ENCODE peak calls at places on chromosomes 6 and 20, in seven cellular contexts. One of them, this sample, is unnamed.
A peak's percentile ranks its signal among the peaks of the same experiment; 100 is the strongest.

GRCh38 chr6:79864001-79864400 is 83.4 kb downstream of the ELOVL4 start:
- DNase-seq in mammary epithelial cell: no peak
- DNase-seq in GM23248: no peak
- DNase-seq in GM23338: no peak
- DNase-seq in CD8-positive, alpha-beta memory T cell: no peak
- DNase-seq in tibial nerve: no peak
- DNase-seq in endodermal cell: no peak
- DNase-seq in this sample: no peak

GRCh38 chr6:1641391-1641790 is 31.7 kb downstream of the FOXC1 start:
- DNase-seq in endodermal cell: peak; percentile 79
- DNase-seq in GM23338: no peak
- DNase-seq in CD8-positive, alpha-beta memory T cell: no peak
- DNase-seq in GM23248: no peak
- DNase-seq in mammary epithelial cell: peak; percentile 81
- DNase-seq in tibial nerve: no peak
- DNase-seq in this sample: no peak

GRCh38 chr6:138486249-138487121 is 12.8 kb downstream of the NHSL1 start:
- DNase-seq in GM23338: peak; percentile 33
- DNase-seq in endodermal cell: peak; percentile 65
- DNase-seq in tibial nerve: no peak
- DNase-seq in GM23248: no peak
- DNase-seq in mammary epithelial cell: peak; percentile 79
- DNase-seq in CD8-positive, alpha-beta memory T cell: no peak
- DNase-seq in this sample: no peak

GRCh38 chr20:63699466-63700198 is 3.2 kb downstream of the TNFRSF6B start:
- DNase-seq in endodermal cell: peak; percentile 50
- DNase-seq in GM23248: no peak
- DNase-seq in GM23338: no peak
- DNase-seq in CD8-positive, alpha-beta memory T cell: no peak
- DNase-seq in mammary epithelial cell: no peak
- DNase-seq in tibial nerve: no peak
- DNase-seq in this sample: no peak

GRCh38 chr6:170286246-170286933 is 4.5 kb downstream of the DLL1 start:
- DNase-seq in CD8-positive, alpha-beta memory T cell: no peak
- DNase-seq in GM23338: no peak
- DNase-seq in mammary epithelial cell: no peak
- DNase-seq in tibial nerve: no peak
- DNase-seq in endodermal cell: peak; percentile 72
- DNase-seq in GM23248: no peak
- DNase-seq in this sample: no peak

GRCh38 chr6:71544028-71544427 is 255.4 kb downstream of the OGFRL1 start:
- DNase-seq in tibial nerve: no peak
- DNase-seq in endodermal cell: no peak
- DNase-seq in GM23338: peak; percentile 54
- DNase-seq in GM23248: peak; percentile 47
- DNase-seq in CD8-positive, alpha-beta memory T cell: no peak
- DNase-seq in mammary epithelial cell: no peak
- DNase-seq in this sample: no peak

GRCh38 chr6:151765444-151765886 is 42.0 kb upstream of the ESR1 start:
- DNase-seq in tibial nerve: no peak
- DNase-seq in CD8-positive, alpha-beta memory T cell: peak; percentile 23
- DNase-seq in endodermal cell: peak; percentile 79
- DNase-seq in GM23248: peak; percentile 90
- DNase-seq in GM23338: peak; percentile 82
- DNase-seq in mammary epithelial cell: peak; percentile 83
- DNase-seq in this sample: peak; percentile 43

GRCh38 chr20:59830107-59831023 is 103.1 kb downstream of the SYCP2 start:
- DNase-seq in GM23338: no peak
- DNase-seq in CD8-positive, alpha-beta memory T cell: no peak
- DNase-seq in endodermal cell: peak; percentile 22
- DNase-seq in GM23248: no peak
- DNase-seq in mammary epithelial cell: peak; percentile 17
- DNase-seq in tibial nerve: no peak
- DNase-seq in this sample: no peak

GRCh38 chr20:37983286-37983685 is 50.0 kb downstream of the TTI1 start:
- DNase-seq in mammary epithelial cell: no peak
- DNase-seq in GM23248: no peak
- DNase-seq in endodermal cell: no peak
- DNase-seq in tibial nerve: no peak
- DNase-seq in CD8-positive, alpha-beta memory T cell: no peak
- DNase-seq in GM23338: no peak
- DNase-seq in this sample: no peak

DNA sequence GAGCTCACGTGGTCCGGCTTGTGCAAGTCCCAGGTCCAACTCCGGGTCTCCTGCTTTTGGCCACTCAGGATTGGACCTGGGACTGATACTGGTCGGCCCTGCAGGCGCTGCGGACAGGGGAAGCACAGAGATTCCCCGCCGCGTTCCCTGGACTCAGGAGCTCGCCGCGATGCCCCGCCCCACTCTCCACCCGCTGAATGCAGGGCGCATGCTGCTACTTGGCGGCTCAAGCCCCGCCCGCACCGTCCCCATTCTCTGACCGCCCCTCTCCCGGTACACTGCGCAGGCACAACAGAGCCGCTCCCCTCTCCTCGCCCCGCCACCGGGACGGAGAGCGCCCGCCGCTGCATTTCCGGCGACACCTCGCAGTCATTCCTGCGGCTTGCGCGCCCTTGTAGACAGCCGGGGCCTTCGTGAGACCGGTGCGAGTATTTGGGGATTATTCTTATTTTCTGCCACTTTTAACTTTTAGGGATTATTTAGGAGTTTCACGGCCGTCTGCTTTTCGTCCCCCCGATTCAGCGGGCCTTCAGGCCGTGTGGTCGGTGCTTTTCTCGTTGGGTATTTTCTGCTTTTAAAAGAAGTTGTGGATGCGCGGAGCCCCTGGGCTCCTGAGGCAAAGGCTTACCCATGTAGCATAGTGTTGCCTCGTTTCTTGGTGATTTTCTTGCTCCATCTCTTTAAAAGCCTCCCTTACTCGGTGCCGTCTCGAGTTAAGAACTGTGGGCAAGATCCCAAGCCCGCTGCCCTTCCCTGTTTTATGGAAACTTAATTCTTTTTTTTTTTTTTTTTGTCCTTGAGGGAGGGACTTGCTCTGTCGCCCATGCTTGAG is at the start of gene TMEM14C:
- DNase-seq in tibial nerve: peak; percentile 98
- DNase-seq in GM23338: peak; percentile 100
- DNase-seq in GM23248: peak; percentile 99
- DNase-seq in CD8-positive, alpha-beta memory T cell: peak; percentile 72
- DNase-seq in endodermal cell: peak; percentile 99
- DNase-seq in mammary epithelial cell: peak; percentile 97
- DNase-seq in this sample: peak; percentile 68
- H3K4me1 ChIP-seq in tibial nerve: peaks cover 4% of the 10 kb centered on the region
- H3K4me1 ChIP-seq in GM23338: peaks cover 19% of the 10 kb centered on the region
- H3K4me1 ChIP-seq in GM23248: peaks cover 14% of the 10 kb centered on the region
- H3K4me1 ChIP-seq in CD8-positive, alpha-beta memory T cell: peaks cover 35% of the 10 kb centered on the region
- H3K4me1 ChIP-seq in endodermal cell: peaks cover 8% of the 10 kb centered on the region
- H3K4me1 ChIP-seq in mammary epithelial cell: peaks cover 27% of the 10 kb centered on the region
- H3K4me1 ChIP-seq in this sample: peaks cover 48% of the 10 kb centered on the region

GRCh38 chr20:4234128-4234527 is 218.8 kb upstream of the RNF24 start:
- DNase-seq in endodermal cell: no peak
- DNase-seq in CD8-positive, alpha-beta memory T cell: no peak
- DNase-seq in GM23338: no peak
- DNase-seq in tibial nerve: no peak
- DNase-seq in mammary epithelial cell: peak; percentile 45
- DNase-seq in GM23248: peak; percentile 81
- DNase-seq in this sample: no peak
- H3K4me3 ChIP-seq in endodermal cell: no peak overlapping the region
- H3K4me3 ChIP-seq in CD8-positive, alpha-beta memory T cell: no peak overlapping the region
- H3K4me3 ChIP-seq in GM23338: no peak overlapping the region
- H3K4me3 ChIP-seq in tibial nerve: no peak overlapping the region
- H3K4me3 ChIP-seq in mammary epithelial cell: no peak overlapping the region
- H3K4me3 ChIP-seq in GM23248: no peak overlapping the region
- H3K4me3 ChIP-seq in this sample: no peak overlapping the region

DNA sequence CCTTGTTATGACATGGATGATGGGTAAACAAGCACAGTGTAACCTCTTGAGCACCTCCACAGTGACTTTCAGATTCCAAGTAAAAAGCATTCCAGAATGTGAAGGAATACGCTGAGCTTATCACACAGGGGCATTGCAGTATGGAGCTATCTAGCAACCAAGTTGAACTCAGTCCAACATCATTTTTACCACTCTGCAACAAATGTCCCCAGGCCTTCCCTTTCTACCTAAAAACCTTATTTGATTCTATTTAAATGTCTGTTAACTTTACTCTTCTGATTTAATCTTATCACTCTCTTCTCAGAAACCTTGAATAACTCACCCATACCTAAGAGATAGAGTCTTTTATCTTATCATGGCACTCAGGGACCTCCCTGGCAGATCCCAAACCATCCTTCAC is 195.8 kb upstream of the CDYL start:
- DNase-seq in CD8-positive, alpha-beta memory T cell: no peak
- DNase-seq in tibial nerve: no peak
- DNase-seq in GM23338: no peak
- DNase-seq in endodermal cell: no peak
- DNase-seq in mammary epithelial cell: no peak
- DNase-seq in GM23248: no peak
- DNase-seq in this sample: no peak
- H3K27ac ChIP-seq in CD8-positive, alpha-beta memory T cell: no peak overlapping the region
- H3K27ac ChIP-seq in tibial nerve: no peak overlapping the region
- H3K27ac ChIP-seq in GM23338: no peak overlapping the region
- H3K27ac ChIP-seq in endodermal cell: no peak overlapping the region
- H3K27ac ChIP-seq in mammary epithelial cell: no peak overlapping the region
- H3K27ac ChIP-seq in GM23248: peak overlapping the region; percentile 93
- H3K27ac ChIP-seq in this sample: no peak overlapping the region

GRCh38 chr6:37845930-37846329 is 26.4 kb downstream of the ZFAND3 start:
- DNase-seq in GM23338: no peak
- DNase-seq in endodermal cell: no peak
- DNase-seq in tibial nerve: no peak
- DNase-seq in mammary epithelial cell: peak; percentile 23
- DNase-seq in CD8-positive, alpha-beta memory T cell: no peak
- DNase-seq in GM23248: peak; percentile 26
- DNase-seq in this sample: no peak

GRCh38 chr6:37850728-37851285 is 31.3 kb downstream of the ZFAND3 start:
- DNase-seq in mammary epithelial cell: no peak
- DNase-seq in endodermal cell: no peak
- DNase-seq in GM23248: no peak
- DNase-seq in GM23338: no peak
- DNase-seq in tibial nerve: no peak
- DNase-seq in CD8-positive, alpha-beta memory T cell: peak; percentile 3
- DNase-seq in this sample: no peak

GRCh38 chr6:37851997-37852524 is 32.5 kb downstream of the ZFAND3 start:
- DNase-seq in GM23248: no peak
- DNase-seq in endodermal cell: no peak
- DNase-seq in GM23338: no peak
- DNase-seq in CD8-positive, alpha-beta memory T cell: no peak
- DNase-seq in tibial nerve: no peak
- DNase-seq in mammary epithelial cell: peak; percentile 4
- DNase-seq in this sample: no peak

GRCh38 chr6:37847704-37848103 is 28.2 kb downstream of the ZFAND3 start:
- DNase-seq in CD8-positive, alpha-beta memory T cell: no peak
- DNase-seq in GM23338: no peak
- DNase-seq in GM23248: no peak
- DNase-seq in tibial nerve: no peak
- DNase-seq in endodermal cell: no peak
- DNase-seq in mammary epithelial cell: no peak
- DNase-seq in this sample: no peak

DNA sequence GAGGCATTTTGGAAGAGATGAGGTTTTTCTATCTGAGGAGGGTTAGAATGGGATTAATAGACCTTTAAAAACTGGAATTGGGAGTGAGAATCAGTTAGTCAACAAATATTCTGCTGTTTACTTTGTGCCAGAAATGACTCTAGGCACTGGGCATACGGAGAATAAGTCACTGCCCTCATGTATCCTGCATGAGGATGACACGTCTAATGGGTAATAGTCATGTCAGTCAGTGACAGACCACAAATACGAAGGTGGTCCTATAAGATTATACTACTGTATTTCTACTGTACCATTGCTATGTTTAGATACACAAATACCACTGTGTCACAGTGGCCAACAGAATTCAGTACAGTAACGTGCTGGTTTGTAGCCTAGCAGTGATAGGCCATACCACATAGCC is 30.7 kb downstream of the ZFAND3 start:
- DNase-seq in CD8-positive, alpha-beta memory T cell: no peak
- DNase-seq in tibial nerve: no peak
- DNase-seq in GM23248: no peak
- DNase-seq in endodermal cell: no peak
- DNase-seq in GM23338: no peak
- DNase-seq in mammary epithelial cell: no peak
- DNase-seq in this sample: no peak
- H3K4me1 ChIP-seq in CD8-positive, alpha-beta memory T cell: peaks cover 21% of the 10 kb centered on the region
- H3K4me1 ChIP-seq in tibial nerve: peaks cover 6% of the 10 kb centered on the region
- H3K4me1 ChIP-seq in GM23248: peaks cover 19% of the 10 kb centered on the region
- H3K4me1 ChIP-seq in endodermal cell: no peaks in the 10 kb centered on the region
- H3K4me1 ChIP-seq in GM23338: no peaks in the 10 kb centered on the region
- H3K4me1 ChIP-seq in mammary epithelial cell: peaks cover 6% of the 10 kb centered on the region
- H3K4me1 ChIP-seq in this sample: peaks cover 16% of the 10 kb centered on the region

GRCh38 chr6:34726055-34726454 is 29.5 kb upstream of the ILRUN start:
- DNase-seq in tibial nerve: no peak
- DNase-seq in endodermal cell: no peak
- DNase-seq in GM23338: no peak
- DNase-seq in CD8-positive, alpha-beta memory T cell: no peak
- DNase-seq in GM23248: no peak
- DNase-seq in mammary epithelial cell: no peak
- DNase-seq in this sample: no peak

GRCh38 chr6:34730006-34730405 is 27.3 kb upstream of the SNRPC start:
- DNase-seq in tibial nerve: no peak
- DNase-seq in endodermal cell: no peak
- DNase-seq in CD8-positive, alpha-beta memory T cell: no peak
- DNase-seq in GM23338: no peak
- DNase-seq in mammary epithelial cell: no peak
- DNase-seq in GM23248: no peak
- DNase-seq in this sample: no peak

GRCh38 chr6:34736838-34737237 is 20.5 kb upstream of the SNRPC start:
- DNase-seq in GM23248: no peak
- DNase-seq in GM23338: peak; percentile 29
- DNase-seq in tibial nerve: no peak
- DNase-seq in CD8-positive, alpha-beta memory T cell: no peak
- DNase-seq in endodermal cell: no peak
- DNase-seq in mammary epithelial cell: no peak
- DNase-seq in this sample: no peak

DNA sequence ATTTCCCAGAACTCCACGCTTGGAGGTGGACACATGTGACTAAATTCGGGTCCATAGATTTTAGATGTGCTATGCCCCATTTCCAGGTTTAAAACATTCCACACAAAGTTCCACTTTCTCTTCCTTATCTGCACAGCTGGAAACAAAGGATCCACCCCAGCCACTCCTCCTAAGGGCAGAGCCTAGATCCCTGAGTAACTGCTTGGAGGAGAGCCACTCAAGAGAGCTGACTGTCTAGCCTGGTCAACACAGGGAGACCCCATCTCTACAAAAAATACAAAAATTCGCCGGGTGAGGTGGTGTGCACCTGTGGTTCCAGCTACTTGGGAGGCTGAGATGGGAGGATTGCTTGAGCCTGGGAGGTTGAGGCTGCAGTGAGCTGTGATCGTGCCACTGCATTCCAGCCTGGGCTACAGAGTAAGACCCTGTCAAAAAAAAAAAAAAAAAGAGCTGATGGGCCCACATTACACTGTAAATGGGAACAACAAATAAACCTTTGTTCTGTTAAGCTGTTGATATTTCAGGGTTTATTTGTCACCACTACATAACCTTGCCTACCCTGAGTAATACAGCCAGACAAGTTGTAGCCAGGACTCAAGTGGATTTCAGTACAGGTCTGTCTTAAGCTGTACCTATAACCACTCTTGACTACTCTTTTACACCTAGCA is 25.8 kb upstream of the SNRPC start:
- DNase-seq in tibial nerve: no peak
- DNase-seq in GM23338: no peak
- DNase-seq in GM23248: no peak
- DNase-seq in CD8-positive, alpha-beta memory T cell: no peak
- DNase-seq in mammary epithelial cell: peak; percentile 25
- DNase-seq in endodermal cell: no peak
- DNase-seq in this sample: no peak
- H3K4me3 ChIP-seq in tibial nerve: no peak overlapping the region
- H3K4me3 ChIP-seq in GM23338: no peak overlapping the region
- H3K4me3 ChIP-seq in GM23248: no peak overlapping the region
- H3K4me3 ChIP-seq in CD8-positive, alpha-beta memory T cell: no peak overlapping the region
- H3K4me3 ChIP-seq in mammary epithelial cell: no peak overlapping the region
- H3K4me3 ChIP-seq in endodermal cell: no peak overlapping the region
- H3K4me3 ChIP-seq in this sample: no peak overlapping the region

This sample was measured in CD4-positive, alpha-beta memory T cell.